ENCODE peak calls at places on chromosomes 2 and 18, in ten cellular contexts. G, T, F, S, E, K, N, D, V and I are unnamed samples.

GRCh38 chr2:96139181-96139758 is 968 bp upstream of the ASTL start:
- DNase-seq in G (no peak), T (no peak), F (no peak), S (no peak), E (no peak), K (no peak), N (no peak), D (no peak), V (no peak), I (no peak)

GRCh38 chr2:213098612-213099011 is 52.8 kb downstream of the IKZF2 start:
- DNase-seq in G (no peak), T (no peak), F (no peak), S (no peak), E (no peak), K (no peak), N (no peak), D (no peak), V (no peak), I (no peak)

GRCh38 chr2:100285691-100286090 is 36.6 kb downstream of the LONRF2 start:
- DNase-seq in G (no peak), T (no peak), F (no peak), S (no peak), E (no peak), K (no peak), N (no peak), D (no peak), V (no peak), I (no peak)

GRCh38 chr18:13318644-13319501 is 100.3 kb downstream of the LDLRAD4 start:
- DNase-seq in G (no peak), T (no peak), F (no peak), S (no peak), E (peak), K (no peak), N (no peak), D (no peak), V (no peak), I (peak)

GRCh38 chr2:24870891-24871705 is 48.9 kb downstream of the ADCY3 start:
- DNase-seq in G (no peak), T (no peak), F (no peak), S (no peak), E (no peak), K (no peak), N (no peak), D (no peak), V (no peak), I (no peak)

GRCh38 chr2:148901142-148901541 is 26.1 kb downstream of the KIF5C start:
- DNase-seq in G (no peak), T (no peak), F (no peak), S (no peak), E (no peak), K (no peak), N (no peak), D (no peak), V (no peak), I (peak)

GRCh38 chr2:203664029-203664755 is 42.2 kb upstream of the CD28 start:
- DNase-seq in G (no peak), T (no peak), F (no peak), S (no peak), E (no peak), K (no peak), N (no peak), D (no peak), V (no peak), I (no peak)

GRCh38 chr2:157468931-157469708 is 25.2 kb upstream of the CYTIP start:
- DNase-seq in G (no peak), T (no peak), F (no peak), S (no peak), E (no peak), K (no peak), N (no peak), D (no peak), V (no peak), I (no peak)

GRCh38 chr2:226608393-226608955 is 191.1 kb downstream of the IRS1 start:
- DNase-seq in G (no peak), T (no peak), F (no peak), S (no peak), E (no peak), K (no peak), N (no peak), D (no peak), V (no peak), I (no peak)

GRCh38 chr2:71829008-71829407 is 318.7 kb downstream of the CYP26B1 start:
- DNase-seq in G (no peak), T (no peak), F (no peak), S (no peak), E (no peak), K (no peak), N (no peak), D (no peak), V (no peak), I (peak)

GRCh38 chr2:165147201-165148045 is 56.4 kb downstream of the SCN3A start:
- DNase-seq in G (no peak), T (no peak), F (no peak), S (no peak), E (no peak), K (no peak), N (no peak), D (no peak), V (no peak), I (no peak)

GRCh38 chr2:165149439-165149838 is 54.4 kb downstream of the SCN3A start:
- DNase-seq in G (no peak), T (no peak), F (no peak), S (no peak), E (no peak), K (no peak), N (no peak), D (no peak), V (no peak), I (no peak)

GRCh38 chr2:165141601-165142000 is 62.2 kb downstream of the SCN3A start:
- DNase-seq in G (no peak), T (no peak), F (no peak), S (no peak), E (no peak), K (no peak), N (no peak), D (no peak), V (no peak), I (no peak)

DNA sequence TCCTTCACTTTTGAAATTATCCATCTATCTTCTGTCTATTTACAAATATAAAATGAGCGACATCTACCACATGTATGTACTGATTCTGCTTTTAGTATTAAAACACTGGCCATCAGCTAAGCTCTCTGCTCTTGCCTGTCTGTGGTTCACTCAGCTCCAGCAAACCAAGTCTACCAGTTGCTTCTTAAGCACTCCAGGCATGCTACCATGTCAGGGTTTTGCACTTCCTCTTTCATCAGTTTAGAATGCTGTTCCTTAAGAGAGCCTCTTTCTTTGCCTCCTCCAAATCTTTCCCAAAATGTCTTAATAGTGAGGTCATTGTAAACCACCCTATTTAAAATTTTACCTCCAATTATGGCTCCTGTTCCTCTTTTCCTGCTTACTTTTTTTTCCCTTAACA is 59.5 kb downstream of the SCN3A start:
- DNase-seq in G (no peak), T (no peak), F (no peak), S (no peak), E (no peak), K (no peak), N (no peak), D (no peak), V (no peak), I (no peak)
- H3K27ac ChIP-seq in G (no peak), T (no peak), F (no peak), S (no peak), E (no peak), K (no peak), N (no peak), D (no peak), V (no peak), I (no peak)

GRCh38 chr2:239951825-239952224 is 73.3 kb downstream of the NDUFA10 start:
- DNase-seq in G (no peak), T (no peak), F (no peak), S (no peak), E (no peak), K (no peak), N (no peak), D (no peak), V (no peak), I (no peak)

GRCh38 chr2:239954166-239955085 is 70.7 kb downstream of the NDUFA10 start:
- DNase-seq in G (no peak), T (no peak), F (no peak), S (peak), E (peak), K (no peak), N (no peak), D (no peak), V (no peak), I (no peak)

GRCh38 chr2:239952251-239952650 is 72.9 kb downstream of the NDUFA10 start:
- DNase-seq in G (no peak), T (no peak), F (no peak), S (no peak), E (no peak), K (no peak), N (no peak), D (no peak), V (no peak), I (no peak)

GRCh38 chr2:239952665-239953417 is 72.3 kb downstream of the NDUFA10 start:
- DNase-seq in G (no peak), T (no peak), F (no peak), S (no peak), E (no peak), K (no peak), N (no peak), D (no peak), V (no peak), I (no peak)

GRCh38 chr2:239953418-239954061 is 71.6 kb downstream of the NDUFA10 start:
- DNase-seq in G (no peak), T (no peak), F (no peak), S (peak), E (peak), K (no peak), N (no peak), D (no peak), V (no peak), I (no peak)
- TF ChIP-seq EP300 in G (no peak), T (no peak), F (no peak), S (no peak), E (peak), K (no peak), N (no peak), D (peak), V (no peak), I (no peak)

GRCh38 chr18:61400016-61400630 is 66.9 kb downstream of the CDH20 start:
- DNase-seq in G (no peak), T (no peak), F (no peak), S (no peak), E (no peak), K (no peak), N (no peak), D (no peak), V (no peak), I (no peak)
- H3K4me3 ChIP-seq in G (no peak), T (no peak), F (no peak), S (no peak), E (no peak), K (peak), N (no peak), D (no peak), V (no peak), I (no peak)

DNA sequence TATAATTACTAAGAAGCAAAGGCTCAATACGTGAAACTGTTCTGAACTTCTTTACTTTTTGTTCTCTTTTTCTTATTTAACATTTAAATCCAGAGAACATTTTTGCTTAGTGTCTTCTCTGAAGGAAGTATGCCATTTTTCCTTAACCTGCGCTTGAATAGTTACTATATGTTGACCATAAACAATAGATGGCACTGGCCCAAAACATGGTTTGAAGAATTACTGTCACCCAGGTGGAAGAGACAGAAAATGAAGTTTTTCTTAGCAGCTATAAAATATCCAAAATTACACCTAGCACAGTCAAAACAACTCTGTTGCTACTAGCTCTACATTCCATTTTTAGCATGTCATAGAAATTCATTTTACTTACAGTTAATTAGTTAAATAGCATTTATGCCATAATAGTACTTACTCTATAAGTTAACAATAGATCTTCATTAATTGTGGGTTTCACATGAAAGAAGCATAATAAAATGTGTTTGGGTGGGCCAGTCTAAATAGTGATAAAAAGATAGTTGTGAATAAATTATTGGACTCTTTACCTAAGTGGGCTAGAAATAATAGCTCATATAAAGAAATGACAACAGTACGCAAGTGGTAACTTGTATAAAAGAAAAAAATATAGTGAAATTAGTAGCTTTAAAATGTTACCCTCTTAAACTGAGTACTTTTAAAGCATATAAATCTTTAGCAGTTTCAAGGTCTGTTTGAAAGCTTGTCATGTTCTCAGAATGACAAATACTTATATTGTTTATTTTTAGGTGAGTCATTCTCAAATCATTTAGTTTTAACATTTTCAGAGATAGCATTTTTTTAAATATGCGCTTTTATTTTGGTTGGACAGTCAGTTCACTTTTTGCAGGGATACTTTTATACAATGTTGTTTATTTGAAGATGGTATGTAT is 3.7 kb downstream of the ETAA1 start:
- DNase-seq in G (no peak), T (no peak), F (no peak), S (no peak), E (no peak), K (no peak), N (no peak), D (no peak), V (no peak), I (no peak)
- H3K27ac ChIP-seq in G (no peak), T (peak), F (no peak), S (no peak), E (no peak), K (peak), N (no peak), D (no peak), V (no peak), I (no peak)

GRCh38 chr2:11722249-11723060 is 24.0 kb upstream of the LPIN1 start:
- DNase-seq in G (no peak), T (no peak), F (no peak), S (no peak), E (no peak), K (no peak), N (no peak), D (no peak), V (no peak), I (no peak)

GRCh38 chr2:11720752-11721151 is 25.7 kb upstream of the LPIN1 start:
- DNase-seq in G (no peak), T (no peak), F (no peak), S (no peak), E (no peak), K (no peak), N (no peak), D (no peak), V (no peak), I (no peak)

GRCh38 chr2:11717623-11718022 is 28.8 kb upstream of the LPIN1 start:
- DNase-seq in G (no peak), T (no peak), F (no peak), S (no peak), E (no peak), K (no peak), N (no peak), D (no peak), V (no peak), I (no peak)

GRCh38 chr2:11716689-11717321 is 29.6 kb upstream of the LPIN1 start:
- DNase-seq in G (peak), T (no peak), F (no peak), S (peak), E (no peak), K (no peak), N (no peak), D (no peak), V (no peak), I (no peak)

GRCh38 chr2:11719230-11719977 is 27.0 kb upstream of the LPIN1 start:
- DNase-seq in G (no peak), T (no peak), F (no peak), S (no peak), E (no peak), K (peak), N (no peak), D (no peak), V (no peak), I (no peak)
- TF ChIP-seq EP300 in G (no peak), T (no peak), F (no peak), S (no peak), E (no peak), K (no peak), N (no peak), D (no peak), V (no peak), I (no peak)

GRCh38 chr2:169069341-169069740 is at the start of gene DHRS9:
- DNase-seq in G (no peak), T (peak), F (peak), S (no peak), E (no peak), K (no peak), N (no peak), D (no peak), V (no peak), I (no peak)
- H3K4me3 ChIP-seq in G (no peak), T (no peak), F (no peak), S (no peak), E (no peak), K (no peak), N (no peak), D (no peak), V (no peak), I (no peak)

GRCh38 chr2:122164964-122165363 is 409.5 kb downstream of the TSN start:
- DNase-seq in G (no peak), T (no peak), F (no peak), S (no peak), E (no peak), K (no peak), N (no peak), D (no peak), V (no peak), I (no peak)
- H3K27ac ChIP-seq in G (no peak), T (no peak), F (no peak), S (no peak), E (no peak), K (no peak), N (no peak), D (no peak), V (no peak), I (no peak)

GRCh38 chr2:68920481-68921170 is 32.1 kb downstream of the GKN2 start:
- DNase-seq in G (no peak), T (no peak), F (no peak), S (no peak), E (no peak), K (no peak), N (no peak), D (no peak), V (no peak), I (no peak)

GRCh38 chr2:68915345-68915841 is 37.3 kb downstream of the GKN2 start:
- DNase-seq in G (no peak), T (no peak), F (no peak), S (no peak), E (no peak), K (no peak), N (no peak), D (no peak), V (no peak), I (no peak)

GRCh38 chr2:68918497-68918896 is 34.2 kb downstream of the GKN2 start:
- DNase-seq in G (no peak), T (no peak), F (no peak), S (no peak), E (no peak), K (no peak), N (no peak), D (no peak), V (no peak), I (no peak)

GRCh38 chr2:68916226-68916625 is 36.5 kb downstream of the GKN2 start:
- DNase-seq in G (no peak), T (no peak), F (no peak), S (no peak), E (no peak), K (no peak), N (no peak), D (no peak), V (no peak), I (no peak)

GRCh38 chr2:68917034-68917718 is 35.5 kb downstream of the GKN2 start:
- DNase-seq in G (no peak), T (no peak), F (no peak), S (no peak), E (no peak), K (no peak), N (no peak), D (no peak), V (no peak), I (no peak)
- TF ChIP-seq EP300 in G (no peak), T (no peak), F (no peak), S (no peak), E (no peak), K (no peak), N (no peak), D (no peak), V (no peak), I (no peak)

GRCh38 chr2:26840937-26841610 is 6.9 kb upstream of the DPYSL5 start:
- DNase-seq in G (no peak), T (peak), F (no peak), S (no peak), E (no peak), K (peak), N (no peak), D (no peak), V (no peak), I (no peak)
- H3K4me3 ChIP-seq in G (no peak), T (no peak), F (no peak), S (no peak), E (no peak), K (no peak), N (no peak), D (no peak), V (no peak), I (no peak)

GRCh38 chr2:240239325-240239724 is 98.9 kb upstream of the OTOS start:
- DNase-seq in G (no peak), T (no peak), F (no peak), S (no peak), E (peak), K (no peak), N (no peak), D (peak), V (peak), I (no peak)

GRCh38 chr2:240238201-240238600 is 97.7 kb upstream of the OTOS start:
- DNase-seq in G (no peak), T (no peak), F (no peak), S (no peak), E (no peak), K (no peak), N (no peak), D (no peak), V (no peak), I (no peak)

GRCh38 chr2:240240017-240240416 is 99.6 kb upstream of the OTOS start:
- DNase-seq in G (no peak), T (no peak), F (no peak), S (no peak), E (no peak), K (no peak), N (no peak), D (no peak), V (no peak), I (no peak)

GRCh38 chr2:240237609-240238151 is 97.2 kb upstream of the OTOS start:
- DNase-seq in G (no peak), T (no peak), F (no peak), S (peak), E (peak), K (no peak), N (no peak), D (peak), V (no peak), I (no peak)

GRCh38 chr2:240238786-240239185 is 98.3 kb upstream of the OTOS start:
- DNase-seq in G (no peak), T (no peak), F (no peak), S (no peak), E (no peak), K (no peak), N (no peak), D (peak), V (no peak), I (no peak)
- H3K27ac ChIP-seq in G (no peak), T (no peak), F (no peak), S (no peak), E (no peak), K (no peak), N (no peak), D (no peak), V (no peak), I (no peak)